ENCODE peak calls at places on chromosome 16, in nine cellular contexts. B is activated effector memory CD4-positive, alpha-beta T cell treated with anti-CD3 and anti-CD28 coated beads, Interleukin-2, amount 50 U/mL, for 16 hours; P is omental fat pad; R is effector memory CD4-positive, alpha-beta T cell; T is NCI-H146; I is EL; Y is M059J; K is pons; N is BE2C. G is an unnamed sample.

GRCh38 chr16:72123426-72123825 is 29.8 kb downstream of the DHX38 start:
- DNase-seq in B (no peak), P (no peak), R (no peak), T (no peak), I (no peak), Y (no peak), K (no peak), N (no peak), G (no peak)

GRCh38 chr16:89583197-89583894 is 7.8 kb downstream of the CPNE7 start:
- DNase-seq in B (no peak), P (no peak), R (no peak), T (no peak), I (no peak), Y (no peak), K (no peak), N (no peak), G (no peak)

GRCh38 chr16:8716592-8716991 is 42.2 kb downstream of the ABAT start:
- DNase-seq in B (no peak), P (no peak), R (no peak), T (no peak), I (no peak), Y (peak), K (no peak), N (no peak), G (no peak)

GRCh38 chr16:54651851-54652770 is 278.6 kb upstream of the IRX5 start:
- DNase-seq in B (no peak), P (no peak), R (no peak), T (no peak), I (no peak), Y (peak), K (no peak), N (no peak), G (no peak)

GRCh38 chr16:52515068-52515671 is 31.8 kb downstream of the TOX3 start:
- DNase-seq in B (no peak), P (no peak), R (no peak), T (peak), I (no peak), Y (no peak), K (no peak), N (no peak), G (no peak)

GRCh38 chr16:19698480-19699465 is 19.3 kb downstream of the KNOP1 start:
- DNase-seq in B (no peak), P (no peak), R (no peak), T (no peak), I (no peak), Y (peak), K (no peak), N (no peak), G (no peak)

GRCh38 chr16:87838643-87839541 is 30.4 kb downstream of the SLC7A5 start:
- DNase-seq in B (no peak), P (no peak), R (no peak), T (no peak), I (no peak), Y (no peak), K (no peak), N (no peak), G (no peak)

GRCh38 chr16:85166699-85167588 is 54.7 kb upstream of the CIBAR2 start:
- DNase-seq in B (no peak), P (no peak), R (no peak), T (peak), I (no peak), Y (no peak), K (no peak), N (no peak), G (no peak)

GRCh38 chr16:17396762-17397498 is 73.8 kb downstream of the XYLT1 start:
- DNase-seq in B (peak), P (no peak), R (peak), T (no peak), I (no peak), Y (peak), K (no peak), N (peak), G (peak)

GRCh38 chr16:20568404-20568803 is 7.8 kb downstream of the ACSM2B start:
- DNase-seq in B (no peak), P (no peak), R (no peak), T (no peak), I (no peak), Y (no peak), K (no peak), N (no peak), G (no peak)

GRCh38 chr16:12060751-12061150 is 84.2 kb downstream of the SNX29 start:
- DNase-seq in B (no peak), P (no peak), R (no peak), T (no peak), I (no peak), Y (no peak), K (no peak), N (no peak), G (no peak)

GRCh38 chr16:83441523-83441922 is 366.3 kb upstream of the HSBP1 start:
- DNase-seq in B (no peak), P (no peak), R (no peak), T (no peak), I (peak), Y (peak), K (peak), N (no peak), G (no peak)

GRCh38 chr16:22898874-22899348 is 84.9 kb downstream of the HS3ST2 start:
- DNase-seq in B (peak), P (peak), R (no peak), T (peak), I (peak), Y (peak), K (peak), N (peak), G (peak)

GRCh38 chr16:50368410-50369132 is at the start of gene BRD7:
- DNase-seq in B (peak), P (no peak), R (peak), T (peak), I (peak), Y (peak), K (no peak), N (peak), G (no peak)